ENCODE peak calls at places on chromosomes 1 and 21, in six cellular contexts. R is A549, G is adrenal gland, P is ovary, Y is ascending aorta, W is left ventricle myocardium inferior. H is an unnamed sample.

GRCh38 chr1:96333522-96334235 is 387.9 kb upstream of the PTBP2 start:
- DNase-seq in W (no peak), Y (no peak), R (no peak), G (no peak), P (no peak), H (no peak)

GRCh38 chr1:8266436-8267165 is 51.3 kb upstream of the SLC45A1 start:
- DNase-seq in R (no peak), G (no peak), P (no peak), W (no peak), Y (no peak), H (no peak)

GRCh38 chr21:41622831-41623548 is 115.0 kb upstream of the TMPRSS2 start:
- DNase-seq in G (no peak), W (no peak), P (no peak), Y (no peak), R (no peak), H (no peak)

GRCh38 chr1:234474375-234474774 is 4.6 kb downstream of the TARBP1 start:
- DNase-seq in Y (no peak), G (no peak), P (no peak), R (no peak), W (no peak), H (no peak)

GRCh38 chr1:22888320-22889075 is 84.2 kb downstream of the LACTBL1 start:
- DNase-seq in P (no peak), R (no peak), W (no peak), Y (no peak), G (no peak), H (no peak)

GRCh38 chr1:236304682-236305081 is 22.9 kb upstream of the ERO1B start:
- DNase-seq in G (no peak), R (no peak), W (no peak), P (no peak), Y (no peak), H (no peak)

GRCh38 chr1:154403300-154403943 is 1.7 kb upstream of the IL6R start:
- DNase-seq in Y (no peak), P (no peak), G (no peak), R (no peak), W (no peak), H (no peak)

GRCh38 chr1:19922015-19922688 is 1.3 kb downstream of the PLA2G2E start:
- DNase-seq in G (no peak), W (no peak), R (no peak), Y (no peak), P (no peak), H (no peak)

GRCh38 chr1:94580367-94581115 is 39.0 kb upstream of the F3 start:
- DNase-seq in G (no peak), Y (no peak), W (no peak), R (peak), P (no peak), H (no peak)

GRCh38 chr1:236523704-236524141 is at the start of gene LGALS8:
- DNase-seq in R (peak), P (peak), Y (peak), G (peak), W (peak), H (peak)

GRCh38 chr1:20194224-20194623 is 7.9 kb upstream of the PLA2G2C start:
- DNase-seq in W (no peak), G (no peak), Y (no peak), R (no peak), P (no peak), H (no peak)

GRCh38 chr1:29754608-29755375 is 518.5 kb downstream of the PTPRU start:
- DNase-seq in P (no peak), G (no peak), R (no peak), W (no peak), Y (no peak), H (no peak)

GRCh38 chr1:201636581-201636980 is 97.7 kb downstream of the NAV1 start:
- DNase-seq in G (peak), P (no peak), W (no peak), Y (no peak), R (no peak), H (no peak)

GRCh38 chr1:36115200-36115669 is 9.8 kb downstream of the COL8A2 start:
- DNase-seq in W (peak), R (no peak), P (no peak), G (no peak), Y (peak), H (no peak)

GRCh38 chr1:212630159-212630900 is 21.8 kb downstream of the ATF3 start:
- DNase-seq in W (peak), P (no peak), R (peak), G (peak), Y (peak), H (peak)

GRCh38 chr1:207858806-207859205 is 52.1 kb downstream of the CD34 start:
- DNase-seq in G (no peak), Y (no peak), R (no peak), P (no peak), W (no peak), H (no peak)

GRCh38 chr1:192430644-192431043 is 113.9 kb downstream of the RGS21 start:
- DNase-seq in W (no peak), G (no peak), Y (no peak), P (no peak), R (no peak), H (no peak)

GRCh38 chr1:195979646-195980045 is 628.6 kb downstream of the KCNT2 start:
- DNase-seq in P (no peak), W (no peak), G (no peak), Y (no peak), R (no peak), H (no peak)

GRCh38 chr1:225572422-225572821 is 80.5 kb downstream of the ENAH start:
- DNase-seq in P (no peak), R (peak), W (no peak), Y (no peak), G (peak), H (no peak)

GRCh38 chr1:66012076-66012769 is 219.5 kb downstream of the PDE4B start:
- DNase-seq in Y (no peak), G (no peak), R (no peak), W (no peak), P (no peak), H (no peak)

DNA sequence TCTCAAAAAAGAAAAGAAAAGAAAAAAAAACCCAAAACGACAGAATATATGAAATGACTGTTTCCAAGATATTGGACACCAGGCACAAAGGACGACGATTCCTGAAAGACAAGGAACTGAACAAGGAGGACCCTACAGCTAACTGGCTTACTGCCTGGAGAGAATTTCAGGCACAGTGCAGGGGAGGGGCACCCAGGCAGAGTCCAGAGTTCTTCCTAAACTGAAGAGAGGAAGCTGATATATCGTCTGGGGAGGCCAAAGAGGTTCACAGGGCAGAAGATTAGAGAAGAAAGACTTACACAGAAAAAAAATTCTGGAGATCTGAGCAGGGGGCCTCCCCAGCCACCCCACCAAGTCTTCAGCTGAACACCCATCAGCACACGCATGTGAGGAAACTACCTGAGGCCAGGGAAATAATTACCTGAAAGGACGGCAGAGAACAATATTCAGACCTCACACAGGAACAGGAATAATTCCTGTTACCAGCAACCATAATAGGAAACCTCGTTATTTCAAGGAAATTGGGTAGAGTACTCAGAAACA is 24.6 kb downstream of the SORT1 start:
- DNase-seq in G (no peak), R (no peak), W (no peak), Y (no peak), P (no peak), H (no peak)
- H3K4me3 ChIP-seq in G (no peak), R (no peak), W (no peak), Y (no peak), P (no peak), H (no peak)

DNA sequence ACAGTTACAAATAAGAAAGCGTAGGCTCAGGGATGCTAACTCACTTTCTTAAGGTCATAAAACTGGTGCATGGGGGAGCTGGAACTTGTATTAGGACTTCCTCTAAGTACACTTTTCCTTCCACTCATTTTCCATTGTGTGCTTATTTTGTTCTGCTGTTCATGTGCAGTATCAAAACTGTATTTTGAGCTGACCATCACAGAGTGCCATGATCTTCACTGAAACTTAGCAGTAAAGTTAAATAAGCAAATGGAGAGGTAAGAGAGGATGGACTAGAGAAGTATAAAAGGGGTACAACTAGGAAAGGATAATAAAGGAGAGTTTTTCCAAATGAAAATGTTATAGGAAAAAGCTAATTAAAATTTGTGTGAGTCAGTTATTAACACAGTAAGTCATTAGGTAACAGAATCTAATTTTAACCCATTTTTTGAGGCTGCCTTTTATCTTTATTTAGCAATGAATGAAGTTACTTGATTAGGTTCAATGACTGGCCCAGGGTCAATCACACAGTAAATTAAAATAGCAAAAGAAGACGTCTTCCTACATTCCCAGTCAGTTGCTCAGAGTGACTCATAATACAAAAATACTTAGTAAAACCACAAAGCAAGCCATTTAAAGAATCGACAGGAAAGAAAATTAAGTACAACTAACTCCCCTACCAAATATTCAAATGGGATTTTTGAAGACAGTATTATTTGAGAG is 165.8 kb upstream of the C1orf105 start:
- DNase-seq in G (no peak), W (no peak), Y (no peak), P (no peak), R (peak), H (no peak)
- H3K27ac ChIP-seq in G (no peak), W (no peak), Y (no peak), P (no peak), R (peak), H (no peak)

GRCh38 chr1:87956766-87957165 is 628.1 kb downstream of the LMO4 start:
- DNase-seq in W (no peak), G (no peak), R (no peak), Y (no peak), P (no peak), H (no peak)

GRCh38 chr1:87955038-87955437 is 626.4 kb downstream of the LMO4 start:
- DNase-seq in W (no peak), R (no peak), G (no peak), Y (no peak), P (no peak), H (no peak)

GRCh38 chr1:87958201-87958600 is 629.5 kb downstream of the LMO4 start:
- DNase-seq in W (no peak), G (no peak), Y (no peak), R (no peak), P (no peak), H (no peak)

GRCh38 chr1:87957331-87957730 is 628.7 kb downstream of the LMO4 start:
- DNase-seq in W (no peak), R (no peak), P (no peak), G (no peak), Y (no peak), H (no peak)

DNA sequence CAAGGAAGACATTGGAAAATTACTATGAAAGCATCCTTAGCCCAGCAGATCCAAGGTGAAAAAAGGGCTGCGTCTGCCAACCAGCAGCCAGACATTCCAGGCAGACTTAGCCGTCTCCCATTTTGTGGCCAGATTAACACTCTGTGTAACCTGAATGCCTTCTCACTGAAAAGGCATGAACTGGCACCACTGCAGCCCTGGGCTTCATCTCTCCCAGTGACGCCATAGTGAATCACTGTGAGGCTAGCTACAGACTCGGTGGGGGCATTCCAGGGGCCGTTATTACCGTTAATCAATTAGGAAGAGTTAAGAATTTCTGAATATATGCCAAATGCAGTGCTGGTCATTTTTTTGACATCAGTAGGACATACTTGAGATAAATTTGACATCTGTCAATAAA is 627.4 kb downstream of the LMO4 start:
- DNase-seq in G (peak), P (no peak), R (peak), Y (peak), W (peak), H (no peak)
- TF ChIP-seq CTCF in G (no peak), P (no peak), R (no peak), Y (no peak), W (no peak), H (no peak)

DNA sequence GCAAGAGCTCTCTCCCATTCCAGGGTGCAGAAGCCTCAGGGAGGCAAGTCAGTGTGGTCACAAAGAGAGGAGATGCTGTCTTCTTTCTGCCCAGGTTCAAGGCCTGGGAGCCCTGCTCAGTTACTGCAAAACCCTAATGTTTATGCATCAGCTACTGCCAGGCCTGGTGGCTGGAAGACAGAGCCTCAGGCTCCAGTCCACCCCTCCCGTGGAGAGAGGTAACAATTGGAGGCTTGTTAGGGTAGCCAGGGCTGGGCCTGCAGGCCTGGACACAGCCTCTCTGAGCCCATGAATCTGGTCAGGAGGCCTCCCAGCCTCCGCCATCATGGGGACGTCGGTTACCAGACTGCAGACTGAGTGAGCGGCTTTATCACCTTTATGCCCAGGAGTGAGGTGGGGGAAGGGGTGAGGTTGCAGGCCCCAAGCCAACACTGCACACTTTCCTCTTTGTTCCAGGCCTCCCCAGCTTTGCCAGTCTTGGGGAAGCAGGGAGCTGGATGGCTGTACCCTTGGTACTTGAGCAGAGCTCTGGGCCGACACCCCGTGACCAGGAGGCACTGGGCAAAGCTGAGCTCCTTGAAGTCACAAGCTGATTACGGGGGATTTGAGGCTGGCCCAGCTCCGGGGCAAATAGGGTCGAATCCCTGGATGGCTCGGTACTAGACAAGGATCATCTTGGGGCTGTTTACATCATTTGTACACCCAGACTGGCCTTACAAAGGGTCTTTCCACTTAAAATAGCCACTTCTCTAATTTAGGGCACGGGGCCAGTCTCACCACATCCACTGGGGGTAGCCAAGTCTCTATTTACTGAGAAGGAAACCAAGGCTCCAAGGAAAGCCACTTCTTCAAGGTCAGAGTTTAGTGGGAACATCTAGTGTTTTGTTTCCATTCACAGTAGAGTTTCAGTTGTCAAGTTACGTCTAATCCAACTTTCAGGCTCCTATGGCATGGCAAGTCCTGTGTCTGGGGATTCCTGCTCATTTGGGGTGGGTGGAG is 5.2 kb downstream of the SLC2A1 start:
- DNase-seq in P (no peak), W (no peak), R (peak), Y (no peak), G (no peak), H (no peak)
- H3K4me3 ChIP-seq in P (no peak), W (no peak), R (no peak), Y (no peak), G (no peak), H (no peak)

DNA sequence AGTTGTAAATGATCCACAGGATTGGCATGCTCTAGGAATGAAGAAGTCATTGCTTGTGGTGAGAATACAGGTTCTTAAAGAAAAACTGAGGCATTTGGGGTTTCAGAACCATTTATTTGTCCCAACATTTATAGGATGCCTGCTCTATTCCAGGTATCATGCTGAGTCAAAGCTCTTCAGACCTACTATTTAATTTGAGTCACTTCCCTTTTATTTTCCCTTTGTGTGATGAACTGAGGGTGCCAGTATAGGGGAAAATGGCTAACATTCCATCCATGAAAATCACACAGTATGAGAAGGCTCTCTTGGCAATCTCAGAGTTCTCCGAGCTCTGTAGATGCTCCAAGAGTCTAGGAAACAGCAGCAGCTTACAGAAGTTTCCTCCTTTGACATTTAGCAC is 110.4 kb downstream of the RNF220 start:
- DNase-seq in P (no peak), Y (no peak), G (no peak), W (no peak), R (no peak), H (no peak)
- H3K27ac ChIP-seq in P (no peak), Y (no peak), G (no peak), W (no peak), R (peak), H (no peak)

GRCh38 chr1:157319567-157319966 is 181.4 kb upstream of the ETV3 start:
- DNase-seq in W (no peak), R (no peak), P (no peak), Y (no peak), G (no peak), H (no peak)
- TF ChIP-seq CTCF in W (no peak), R (no peak), P (no peak), Y (no peak), G (no peak), H (no peak)

H was measured in breast epithelium.